ENCODE peak calls at places on chromosomes 6 and 20, in four cellular contexts. One of them, this sample, is unnamed.

GRCh38 chr20:23608251-23608846 is 2.6 kb upstream of the CST9 start:
- DNase-seq in GM13976: no peak
- DNase-seq in natural killer cell: no peak
- DNase-seq in fibroblast of villous mesenchyme: no peak
- DNase-seq in this sample: no peak

GRCh38 chr6:110430236-110430635 is 14.9 kb upstream of the DDO start:
- DNase-seq in GM13976: no peak
- DNase-seq in fibroblast of villous mesenchyme: no peak
- DNase-seq in natural killer cell: no peak
- DNase-seq in this sample: no peak

GRCh38 chr6:15427360-15428070 is 181.6 kb downstream of the JARID2 start:
- DNase-seq in natural killer cell: no peak
- DNase-seq in fibroblast of villous mesenchyme: peak
- DNase-seq in GM13976: no peak
- DNase-seq in this sample: no peak

GRCh38 chr6:26250806-26251075 is 114.3 kb upstream of the BTN3A2 start:
- DNase-seq in natural killer cell: no peak
- DNase-seq in GM13976: no peak
- DNase-seq in fibroblast of villous mesenchyme: no peak
- DNase-seq in this sample: no peak

GRCh38 chr6:129872591-129872990 is 11.5 kb upstream of the TMEM244 start:
- DNase-seq in natural killer cell: no peak
- DNase-seq in fibroblast of villous mesenchyme: no peak
- DNase-seq in GM13976: no peak
- DNase-seq in this sample: no peak

GRCh38 chr6:43804550-43805223 is 34.7 kb downstream of the VEGFA start:
- DNase-seq in natural killer cell: no peak
- DNase-seq in GM13976: no peak
- DNase-seq in fibroblast of villous mesenchyme: no peak
- DNase-seq in this sample: no peak

GRCh38 chr6:36650848-36651247 is 27.7 kb upstream of the CDKN1A start:
- DNase-seq in natural killer cell: no peak
- DNase-seq in fibroblast of villous mesenchyme: no peak
- DNase-seq in GM13976: peak
- DNase-seq in this sample: peak

GRCh38 chr6:110710115-110710514 is 105.2 kb downstream of the CDK19 start:
- DNase-seq in fibroblast of villous mesenchyme: peak
- DNase-seq in natural killer cell: no peak
- DNase-seq in GM13976: no peak
- DNase-seq in this sample: no peak

GRCh38 chr20:38133680-38134426 is 31.2 kb downstream of the TGM2 start:
- DNase-seq in GM13976: no peak
- DNase-seq in fibroblast of villous mesenchyme: peak
- DNase-seq in natural killer cell: no peak
- DNase-seq in this sample: no peak

DNA sequence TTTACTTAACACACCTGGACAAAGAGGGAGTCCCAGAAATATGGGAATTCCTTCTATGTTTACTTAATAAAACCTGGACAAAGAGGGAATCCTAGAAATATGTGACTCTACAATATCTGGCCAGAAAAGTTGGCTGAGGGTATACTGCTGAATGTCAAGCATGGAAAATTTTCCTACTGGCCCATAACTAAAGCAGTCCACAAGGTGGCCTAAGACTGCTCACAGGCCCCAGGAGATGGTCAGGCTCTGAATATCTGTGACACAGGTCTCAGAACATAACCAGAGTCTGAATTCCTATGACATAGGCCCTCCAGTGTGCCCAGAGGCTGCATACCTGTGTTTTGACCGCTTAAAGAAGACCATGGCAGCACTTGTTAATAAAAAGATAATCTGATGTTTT is 578.2 kb upstream of the NRSN1 start:
- DNase-seq in fibroblast of villous mesenchyme: no peak
- DNase-seq in natural killer cell: no peak
- DNase-seq in GM13976: no peak
- DNase-seq in this sample: no peak
- TF ChIP-seq CTCF in fibroblast of villous mesenchyme: peak
- TF ChIP-seq CTCF in natural killer cell: no peak
- TF ChIP-seq CTCF in GM13976: no peak
- TF ChIP-seq CTCF in this sample: no peak

GRCh38 chr6:85118233-85118632 is 331.6 kb upstream of the NT5E start:
- DNase-seq in fibroblast of villous mesenchyme: no peak
- DNase-seq in natural killer cell: no peak
- DNase-seq in GM13976: no peak
- DNase-seq in this sample: no peak
- TF ChIP-seq CTCF in fibroblast of villous mesenchyme: no peak
- TF ChIP-seq CTCF in natural killer cell: no peak
- TF ChIP-seq CTCF in GM13976: no peak
- TF ChIP-seq CTCF in this sample: no peak

GRCh38 chr6:113489946-113490345 is 367.2 kb upstream of the MARCKS start:
- DNase-seq in fibroblast of villous mesenchyme: peak
- DNase-seq in GM13976: no peak
- DNase-seq in natural killer cell: no peak
- DNase-seq in this sample: no peak

GRCh38 chr6:113486172-113486571 is 371.0 kb upstream of the MARCKS start:
- DNase-seq in GM13976: no peak
- DNase-seq in natural killer cell: no peak
- DNase-seq in fibroblast of villous mesenchyme: no peak
- DNase-seq in this sample: no peak

GRCh38 chr6:113488061-113488460 is 369.1 kb upstream of the MARCKS start:
- DNase-seq in GM13976: no peak
- DNase-seq in fibroblast of villous mesenchyme: no peak
- DNase-seq in natural killer cell: no peak
- DNase-seq in this sample: no peak

GRCh38 chr6:113490356-113490755 is 366.8 kb upstream of the MARCKS start:
- DNase-seq in GM13976: no peak
- DNase-seq in natural killer cell: no peak
- DNase-seq in fibroblast of villous mesenchyme: peak
- DNase-seq in this sample: no peak

DNA sequence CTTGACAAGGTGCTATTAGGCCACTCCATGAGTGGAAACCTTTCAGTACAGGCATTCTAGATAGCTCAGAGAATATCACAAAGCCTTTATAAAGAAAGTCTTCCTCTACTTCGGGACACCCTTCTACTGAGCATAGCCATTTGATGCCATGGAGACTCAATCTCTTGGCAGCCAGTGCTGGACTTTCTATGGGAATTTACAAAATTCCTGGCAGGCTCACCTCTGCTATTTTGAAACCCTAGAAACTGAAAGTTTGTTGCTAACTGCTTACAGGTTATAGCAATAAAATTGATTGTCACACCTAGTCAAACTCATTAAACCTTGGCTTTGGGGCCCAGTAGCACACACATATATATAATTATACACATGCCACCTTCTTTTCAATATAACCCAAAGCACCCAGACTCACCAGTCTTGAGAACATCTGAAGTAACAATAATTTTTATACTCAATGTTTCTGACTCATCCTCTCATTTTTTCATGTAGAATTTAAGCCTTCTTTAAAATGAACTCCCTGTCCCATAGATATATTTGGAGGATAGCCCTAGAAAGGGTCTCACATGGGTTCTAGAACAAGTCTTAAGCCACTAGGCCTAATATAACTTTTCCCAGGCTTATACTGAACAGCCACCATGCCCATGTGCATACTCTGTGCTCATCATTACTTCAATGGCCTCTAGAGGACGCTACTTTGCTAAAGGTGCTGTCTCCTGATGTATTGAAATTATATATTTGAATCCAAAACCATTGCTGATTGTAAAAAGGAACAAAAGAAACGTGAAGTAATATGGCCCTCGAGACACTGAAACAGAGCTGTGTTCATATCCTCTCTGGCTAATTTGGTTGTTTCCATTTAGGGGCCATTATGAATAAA is 368.1 kb upstream of the MARCKS start:
- DNase-seq in fibroblast of villous mesenchyme: no peak
- DNase-seq in GM13976: no peak
- DNase-seq in natural killer cell: no peak
- DNase-seq in this sample: no peak
- TF ChIP-seq CTCF in fibroblast of villous mesenchyme: peak
- TF ChIP-seq CTCF in GM13976: no peak
- TF ChIP-seq CTCF in natural killer cell: no peak
- TF ChIP-seq CTCF in this sample: no peak

GRCh38 chr20:57608516-57608915 is 11.7 kb downstream of the ZBP1 start:
- DNase-seq in natural killer cell: no peak
- DNase-seq in fibroblast of villous mesenchyme: no peak
- DNase-seq in GM13976: no peak
- DNase-seq in this sample: no peak

GRCh38 chr20:57610261-57610952 is 9.8 kb downstream of the ZBP1 start:
- DNase-seq in natural killer cell: no peak
- DNase-seq in fibroblast of villous mesenchyme: no peak
- DNase-seq in GM13976: no peak
- DNase-seq in this sample: no peak

GRCh38 chr20:57609086-57609841 is 11.0 kb downstream of the ZBP1 start:
- DNase-seq in natural killer cell: no peak
- DNase-seq in fibroblast of villous mesenchyme: no peak
- DNase-seq in GM13976: no peak
- DNase-seq in this sample: no peak

GRCh38 chr20:57611605-57612311 is 8.5 kb downstream of the ZBP1 start:
- DNase-seq in fibroblast of villous mesenchyme: no peak
- DNase-seq in natural killer cell: peak
- DNase-seq in GM13976: no peak
- DNase-seq in this sample: peak

GRCh38 chr20:57609842-57610167 is 10.4 kb downstream of the ZBP1 start:
- DNase-seq in GM13976: no peak
- DNase-seq in natural killer cell: no peak
- DNase-seq in fibroblast of villous mesenchyme: no peak
- DNase-seq in this sample: no peak
- TF ChIP-seq CTCF in GM13976: no peak
- TF ChIP-seq CTCF in natural killer cell: no peak
- TF ChIP-seq CTCF in fibroblast of villous mesenchyme: no peak
- TF ChIP-seq CTCF in this sample: no peak

GRCh38 chr6:84728602-84729001 is 35.8 kb downstream of the TBX18 start:
- DNase-seq in GM13976: no peak
- DNase-seq in fibroblast of villous mesenchyme: peak
- DNase-seq in natural killer cell: no peak
- DNase-seq in this sample: no peak
- TF ChIP-seq CTCF in GM13976: no peak
- TF ChIP-seq CTCF in fibroblast of villous mesenchyme: peak
- TF ChIP-seq CTCF in natural killer cell: no peak
- TF ChIP-seq CTCF in this sample: no peak